ENCODE peak calls at places on chromosome 1, in seven cellular contexts. Y, M, G, C, R, W and A are unnamed samples.

GRCh38 chr1:24925082-24925779 is 4.8 kb downstream of the RUNX3 start:
- DNase-seq in M (no peak), W (no peak), Y (no peak), G (peak), R (no peak), C (no peak), A (no peak)

GRCh38 chr1:231702804-231703203 is 76.2 kb downstream of the DISC1 start:
- DNase-seq in R (peak), M (no peak), C (no peak), G (no peak), W (no peak), Y (no peak), A (no peak)

GRCh38 chr1:3066250-3066711 is 2.7 kb upstream of the PRDM16 start:
- DNase-seq in W (peak), Y (no peak), G (no peak), M (no peak), C (no peak), R (no peak), A (no peak)

GRCh38 chr1:207282496-207283380 is 38.7 kb upstream of the CD55 start:
- DNase-seq in W (no peak), G (no peak), R (no peak), M (no peak), Y (no peak), C (no peak), A (no peak)

GRCh38 chr1:41509270-41509671 is 24.8 kb upstream of the EDN2 start:
- DNase-seq in C (no peak), M (no peak), Y (no peak), G (no peak), W (no peak), R (no peak), A (no peak)

GRCh38 chr1:44072204-44072603 is 40.9 kb upstream of the SLC6A9 start:
- DNase-seq in R (peak), W (no peak), Y (peak), C (no peak), M (peak), G (no peak), A (peak)

GRCh38 chr1:238675241-238675640 is 711.1 kb upstream of the CHRM3 start:
- DNase-seq in C (no peak), Y (no peak), M (no peak), G (no peak), R (no peak), W (no peak), A (no peak)

GRCh38 chr1:27487927-27488522 is 1.9 kb downstream of the WASF2 start:
- DNase-seq in W (no peak), G (no peak), Y (no peak), C (no peak), R (no peak), M (no peak), A (peak)

GRCh38 chr1:1170891-1171550 is 2.7 kb upstream of the TTLL10 start:
- DNase-seq in C (no peak), M (no peak), R (no peak), Y (no peak), G (no peak), W (no peak), A (no peak)

GRCh38 chr1:17293681-17294415 is 14.1 kb upstream of the PADI4 start:
- DNase-seq in R (no peak), Y (no peak), W (no peak), G (no peak), M (no peak), C (no peak), A (no peak)

GRCh38 chr1:113326976-113327375 is 63.3 kb upstream of the MAGI3 start:
- DNase-seq in M (no peak), C (no peak), W (no peak), G (no peak), Y (no peak), R (no peak), A (no peak)

GRCh38 chr1:233730809-233731208 is 116.9 kb downstream of the KCNK1 start:
- DNase-seq in R (no peak), C (no peak), G (no peak), W (no peak), Y (no peak), M (no peak), A (no peak)